ENCODE peak calls at places on chromosomes 2 and 18, in nine cellular contexts. D is body of pancreas, P is cardiac muscle cell, W is mesendoderm, O is breast epithelium, N is ovary, V is iPS DF 6.9, Y is esophagus squamous epithelium, R is pancreas. A is an unnamed sample. For H3K27me3, the result is how much of the 10 kb centered on the place peaks cover.

GRCh38 chr18:10122116-10122515 is 208.3 kb downstream of the VAPA start:
- DNase-seq in D (peak), P (peak), W (no peak), O (no peak), N (no peak), V (no peak), Y (no peak), R (no peak), A (no peak)

GRCh38 chr2:133421516-133422324 is 146.5 kb downstream of the NCKAP5 start:
- DNase-seq in D (peak), P (peak), W (peak), O (no peak), N (no peak), V (no peak), Y (no peak), R (no peak), A (no peak)

GRCh38 chr2:174331731-174332606 is 2.8 kb upstream of the SP9 start:
- DNase-seq in D (no peak), P (no peak), W (no peak), O (no peak), N (no peak), V (no peak), Y (no peak), R (no peak), A (no peak)

GRCh38 chr2:117936871-117937428 is 76.9 kb downstream of the CCDC93 start:
- DNase-seq in D (no peak), P (no peak), W (peak), O (no peak), N (no peak), V (no peak), Y (no peak), R (no peak), A (no peak)

GRCh38 chr18:47983055-47983454 is 52.6 kb upstream of the SMAD2 start:
- DNase-seq in D (no peak), P (no peak), W (no peak), O (no peak), N (no peak), V (no peak), Y (no peak), R (no peak), A (no peak)

GRCh38 chr2:20106746-20107145 is 55.3 kb upstream of the LAPTM4A start:
- DNase-seq in D (peak), P (peak), W (peak), O (no peak), N (no peak), V (peak), Y (no peak), R (peak), A (no peak)

GRCh38 chr2:62340981-62341624 is 145.2 kb downstream of the B3GNT2 start:
- DNase-seq in D (peak), P (peak), W (peak), O (peak), N (no peak), V (no peak), Y (no peak), R (no peak), A (peak)

GRCh38 chr2:23993736-23994269 is 16.1 kb upstream of the MFSD2B start:
- DNase-seq in D (no peak), P (no peak), W (no peak), O (no peak), N (no peak), V (no peak), Y (no peak), R (no peak), A (no peak)

GRCh38 chr2:75592028-75592427 is 31.3 kb upstream of the EVA1A start:
- DNase-seq in D (peak), P (no peak), W (no peak), O (no peak), N (no peak), V (no peak), Y (no peak), R (no peak), A (no peak)

GRCh38 chr2:46988733-46989481 is 73.3 kb upstream of the MCFD2 start:
- DNase-seq in D (peak), P (peak), W (no peak), O (no peak), N (peak), V (no peak), Y (no peak), R (no peak), A (peak)

GRCh38 chr2:8036366-8036765 is 645.5 kb upstream of the ID2 start:
- DNase-seq in D (no peak), P (no peak), W (no peak), O (no peak), N (no peak), V (no peak), Y (no peak), R (no peak), A (no peak)

GRCh38 chr2:141899740-141900139 is 231.1 kb downstream of the LRP1B start:
- DNase-seq in D (no peak), P (peak), W (peak), O (no peak), N (no peak), V (no peak), Y (no peak), R (no peak), A (no peak)

GRCh38 chr2:67304300-67304890 is 92.7 kb upstream of the ETAA1 start:
- DNase-seq in D (no peak), P (no peak), W (no peak), O (no peak), N (no peak), V (no peak), Y (no peak), R (no peak), A (no peak)

GRCh38 chr2:1940660-1941059 is 196.3 kb upstream of the PXDN start:
- DNase-seq in D (peak), P (peak), W (no peak), O (no peak), N (no peak), V (no peak), Y (no peak), R (peak), A (no peak)

GRCh38 chr2:26941486-26941885 is 29.0 kb upstream of the MAPRE3 start:
- DNase-seq in D (no peak), P (no peak), W (no peak), O (no peak), N (no peak), V (no peak), Y (no peak), R (no peak), A (no peak)

GRCh38 chr18:46322941-46323340 is 218.8 kb downstream of the HAUS1 start:
- DNase-seq in D (no peak), P (no peak), W (no peak), O (no peak), N (no peak), V (no peak), Y (no peak), R (no peak), A (no peak)

GRCh38 chr2:40371525-40372277 is 80.2 kb downstream of the SLC8A1 start:
- DNase-seq in D (no peak), P (peak), W (peak), O (no peak), N (peak), V (no peak), Y (no peak), R (no peak), A (no peak)

GRCh38 chr2:106057206-106057605 is 136.9 kb downstream of the UXS1 start:
- DNase-seq in D (no peak), P (no peak), W (peak), O (no peak), N (no peak), V (no peak), Y (no peak), R (no peak), A (no peak)

GRCh38 chr2:175275499-175275898 is 94.0 kb upstream of the ATP5MC3 start:
- DNase-seq in D (no peak), P (no peak), W (no peak), O (no peak), N (no peak), V (no peak), Y (no peak), R (no peak), A (no peak)

GRCh38 chr2:240219208-240219890 is 78.9 kb upstream of the OTOS start:
- DNase-seq in D (no peak), P (no peak), W (no peak), O (peak), N (no peak), V (no peak), Y (no peak), R (no peak), A (peak)

GRCh38 chr2:33008716-33009115 is 62.0 kb downstream of the LTBP1 start:
- DNase-seq in D (no peak), P (no peak), W (no peak), O (no peak), N (no peak), V (no peak), Y (no peak), R (no peak), A (no peak)

GRCh38 chr2:237553959-237554358 is 12.4 kb upstream of the PRLH start:
- DNase-seq in D (no peak), P (no peak), W (no peak), O (no peak), N (no peak), V (no peak), Y (no peak), R (no peak), A (no peak)

GRCh38 chr18:79942786-79943607 is 8.5 kb downstream of the SLC66A2 start:
- DNase-seq in D (no peak), P (no peak), W (peak), O (peak), N (peak), V (no peak), Y (no peak), R (no peak), A (peak)

GRCh38 chr2:190528521-190529001 is 6.0 kb downstream of the NEMP2 start:
- DNase-seq in D (no peak), P (no peak), W (no peak), O (no peak), N (no peak), V (no peak), Y (no peak), R (no peak), A (no peak)

GRCh38 chr2:206378835-206379234 is 64.5 kb upstream of the ADAM23 start:
- DNase-seq in D (no peak), P (no peak), W (no peak), O (no peak), N (no peak), V (no peak), Y (no peak), R (no peak), A (no peak)

GRCh38 chr2:24830351-24830750 is 37.1 kb downstream of the CENPO start:
- DNase-seq in D (no peak), P (no peak), W (peak), O (no peak), N (peak), V (no peak), Y (no peak), R (no peak), A (no peak)

GRCh38 chr2:75310915-75311314 is 111.6 kb upstream of the TACR1 start:
- DNase-seq in D (no peak), P (no peak), W (no peak), O (no peak), N (no peak), V (no peak), Y (no peak), R (no peak), A (no peak)

GRCh38 chr18:42578781-42579180 is 536.7 kb downstream of the RIT2 start:
- DNase-seq in D (no peak), P (no peak), W (no peak), O (no peak), N (no peak), V (no peak), Y (no peak), R (no peak), A (no peak)

GRCh38 chr2:99659874-99660273 is 170.1 kb upstream of the REV1 start:
- DNase-seq in D (no peak), P (no peak), W (no peak), O (no peak), N (peak), V (no peak), Y (no peak), R (no peak), A (no peak)

GRCh38 chr2:207792244-207792785 is 22.6 kb upstream of the FZD5 start:
- DNase-seq in D (peak), P (no peak), W (peak), O (no peak), N (no peak), V (no peak), Y (no peak), R (peak), A (no peak)

GRCh38 chr2:82811946-82812345 is 1647.1 kb downstream of the SUCLG1 start:
- DNase-seq in D (no peak), P (no peak), W (no peak), O (no peak), N (no peak), V (no peak), Y (no peak), R (no peak), A (no peak)

GRCh38 chr2:69007603-69008002 is 5.4 kb upstream of the ANTXR1 start:
- DNase-seq in D (no peak), P (no peak), W (no peak), O (no peak), N (no peak), V (no peak), Y (no peak), R (no peak), A (no peak)

GRCh38 chr2:86311879-86312278 is 25.5 kb downstream of the REEP1 start:
- DNase-seq in D (no peak), P (no peak), W (no peak), O (no peak), N (no peak), V (no peak), Y (no peak), R (no peak), A (no peak)
- H3K27me3 ChIP-seq in D (under half), P (under half), W (under half), O (under half), N (under half), V (under half), Y (under half), R (under half), A (under half)

DNA sequence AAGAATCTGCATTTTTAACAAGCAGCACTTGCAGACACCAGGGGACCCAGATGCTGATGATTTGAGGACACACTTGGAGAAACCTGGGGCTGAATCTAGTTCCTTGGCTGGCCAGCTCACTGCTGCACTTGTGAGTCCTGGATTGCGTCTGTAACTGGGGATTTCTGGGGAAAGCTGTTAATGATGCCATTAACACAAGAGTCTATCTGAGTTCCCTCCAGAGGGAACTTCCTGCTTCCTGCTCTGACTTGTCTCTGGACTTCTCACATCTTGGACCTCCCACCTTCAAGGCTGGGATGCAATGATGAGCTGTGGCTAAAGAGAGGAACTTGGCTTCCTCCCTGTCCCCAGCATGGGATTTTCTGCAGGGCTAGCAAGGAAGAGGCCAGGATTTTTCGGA is 155.4 kb downstream of the CLIP4 start:
- DNase-seq in D (no peak), P (no peak), W (peak), O (no peak), N (no peak), V (no peak), Y (no peak), R (no peak), A (no peak)
- H3K27me3 ChIP-seq in D (under half), P (under half), W (under half), O (under half), N (under half), V (under half), Y (under half), R (under half), A (under half)

GRCh38 chr2:29923110-29923721 is 1.8 kb upstream of the ALK start:
- DNase-seq in D (peak), P (peak), W (peak), O (no peak), N (no peak), V (no peak), Y (no peak), R (peak), A (peak)

GRCh38 chr2:29921560-29921915 is at the start of gene ALK:
- DNase-seq in D (peak), P (peak), W (peak), O (peak), N (peak), V (peak), Y (peak), R (peak), A (peak)

GRCh38 chr2:29920631-29921559 is 491 bp downstream of the ALK start:
- DNase-seq in D (peak), P (peak), W (peak), O (no peak), N (no peak), V (no peak), Y (no peak), R (peak), A (no peak)

GRCh38 chr2:29916571-29916970 is 4.8 kb downstream of the ALK start:
- DNase-seq in D (no peak), P (no peak), W (no peak), O (no peak), N (no peak), V (no peak), Y (no peak), R (no peak), A (no peak)

GRCh38 chr2:29920130-29920577 is 1.2 kb downstream of the ALK start:
- DNase-seq in D (peak), P (peak), W (peak), O (no peak), N (peak), V (no peak), Y (no peak), R (peak), A (peak)
- H3K27me3 ChIP-seq in D (under half), P (half or more), W (under half), O (half or more), N (under half), V (under half), Y (half or more), R (under half), A (half or more)

DNA sequence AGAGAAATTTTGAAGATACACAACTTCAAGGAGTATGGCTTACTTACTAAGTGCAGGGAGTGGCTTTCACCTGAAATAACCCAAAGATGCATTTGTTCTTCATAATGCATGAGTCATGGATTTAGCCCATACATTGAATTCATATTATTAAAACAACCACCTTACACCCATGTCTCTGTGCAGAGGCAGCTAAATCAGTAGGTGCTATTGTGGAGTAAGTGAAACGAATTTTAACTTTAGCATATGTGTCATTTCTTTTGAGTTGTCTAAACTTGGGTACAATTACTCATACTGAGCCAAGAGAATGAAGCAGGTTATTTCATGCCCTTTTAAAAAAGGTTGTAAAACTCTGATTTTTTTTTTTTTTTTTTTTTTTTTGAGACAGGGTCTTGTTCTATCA is 11.0 kb upstream of the ANKRD29 start:
- DNase-seq in D (no peak), P (no peak), W (no peak), O (no peak), N (no peak), V (no peak), Y (no peak), R (no peak), A (no peak)
- H3K27me3 ChIP-seq in D (under half), P (under half), W (under half), O (under half), N (under half), V (under half), Y (under half), R (under half), A (under half)

GRCh38 chr2:127423476-127423840 is 5.2 kb downstream of the PROC start:
- DNase-seq in D (peak), P (no peak), W (no peak), O (no peak), N (no peak), V (no peak), Y (no peak), R (peak), A (peak)
- H3K27me3 ChIP-seq in D (under half), P (half or more), W (under half), O (under half), N (under half), V (under half), Y (half or more), R (under half), A (under half)

DNA sequence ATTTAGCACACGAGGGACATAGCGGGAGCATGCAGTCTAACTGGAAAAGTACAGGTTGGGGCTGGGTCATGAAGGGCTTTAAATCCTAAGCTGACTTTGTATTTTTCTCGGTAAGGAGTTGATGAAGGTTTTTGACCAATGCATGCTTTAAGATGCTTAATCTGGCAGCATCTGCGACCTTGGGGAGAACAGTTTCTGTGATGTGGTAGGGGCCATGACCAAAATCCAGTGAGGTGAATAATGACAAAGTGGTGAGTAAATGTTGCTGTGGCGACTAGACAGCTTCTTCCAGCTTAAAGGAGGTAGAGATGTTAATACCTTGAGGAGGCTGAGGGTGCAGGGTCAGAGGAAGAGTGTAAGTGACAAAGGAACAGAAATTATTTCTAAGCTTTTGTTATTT is 174.6 kb upstream of the ALPP start:
- DNase-seq in D (no peak), P (no peak), W (no peak), O (no peak), N (no peak), V (no peak), Y (no peak), R (no peak), A (no peak)
- H3K27me3 ChIP-seq in D (under half), P (under half), W (under half), O (under half), N (under half), V (under half), Y (under half), R (under half), A (under half)

GRCh38 chr2:17879137-17879912 is 858 bp downstream of the KCNS3 start:
- DNase-seq in D (peak), P (peak), W (peak), O (peak), N (no peak), V (peak), Y (no peak), R (peak), A (peak)
- H3K27me3 ChIP-seq in D (under half), P (half or more), W (under half), O (under half), N (under half), V (under half), Y (half or more), R (under half), A (under half)